ENCODE peak calls at places on chromosomes 11 and 22, in seven cellular contexts. M, V, E, O, T, S and G are unnamed samples.

GRCh38 chr11:74592063-74592440 is 330 bp upstream of the POLD3 start:
- DNase-seq in M (peak; percentile 10), V (no peak), E (no peak), O (no peak), T (no peak), S (peak; percentile 5), G (no peak)

GRCh38 chr11:56885182-56885581 is 103.5 kb upstream of the OR5AK2 start:
- DNase-seq in M (no peak), V (no peak), E (no peak), O (peak; percentile 4), T (peak; percentile 77), S (no peak), G (no peak)

GRCh38 chr11:109706940-109707339 is 284.9 kb downstream of the C11orf87 start:
- DNase-seq in M (no peak), V (no peak), E (no peak), O (no peak), T (no peak), S (no peak), G (no peak)

GRCh38 chr11:46680815-46681214 is 19.6 kb downstream of the ARHGAP1 start:
- DNase-seq in M (no peak), V (no peak), E (no peak), O (no peak), T (no peak), S (no peak), G (no peak)

GRCh38 chr11:47285969-47286770 is 16.2 kb downstream of the MADD start:
- DNase-seq in M (no peak), V (no peak), E (no peak), O (no peak), T (no peak), S (no peak), G (no peak)

GRCh38 chr11:67372232-67372992 is 986 bp downstream of the CLCF1 start:
- DNase-seq in M (peak; percentile 93), V (no peak), E (no peak), O (no peak), T (peak; percentile 66), S (no peak), G (no peak)

GRCh38 chr11:10414659-10415058 is 40.4 kb upstream of the AMPD3 start:
- DNase-seq in M (no peak), V (peak; percentile 19), E (no peak), O (no peak), T (no peak), S (peak; percentile 21), G (no peak)

GRCh38 chr22:43922123-43922522 is 1.5 kb upstream of the PNPLA3 start:
- DNase-seq in M (peak; percentile 52), V (no peak), E (no peak), O (no peak), T (no peak), S (no peak), G (no peak)

GRCh38 chr11:19972637-19973036 is 187.6 kb downstream of the DBX1 start:
- DNase-seq in M (no peak), V (no peak), E (no peak), O (no peak), T (no peak), S (no peak), G (no peak)

GRCh38 chr11:126992065-126992803 is 8.3 kb downstream of the KIRREL3 start:
- DNase-seq in M (no peak), V (peak; percentile 51), E (peak; percentile 96), O (no peak), T (no peak), S (peak; percentile 98), G (peak; percentile 89)

GRCh38 chr11:124872741-124873140 is 7.5 kb downstream of the ROBO3 start:
- DNase-seq in M (peak; percentile 80), V (no peak), E (no peak), O (no peak), T (no peak), S (no peak), G (no peak)

GRCh38 chr11:117885777-117886176 is 9.3 kb upstream of the FXYD6 start:
- DNase-seq in M (no peak), V (peak; percentile 78), E (no peak), O (no peak), T (peak; percentile 50), S (no peak), G (no peak)

GRCh38 chr22:41700105-41700358 is 729 bp downstream of the MEI1 start:
- DNase-seq in M (no peak), V (no peak), E (no peak), O (no peak), T (no peak), S (no peak), G (no peak)

GRCh38 chr22:41695211-41695610 is 4.1 kb upstream of the MEI1 start:
- DNase-seq in M (no peak), V (no peak), E (no peak), O (no peak), T (no peak), S (no peak), G (no peak)

GRCh38 chr22:41696714-41697113 is 2.6 kb upstream of the MEI1 start:
- DNase-seq in M (no peak), V (no peak), E (no peak), O (no peak), T (no peak), S (no peak), G (no peak)

GRCh38 chr22:41699264-41700104 is at the start of gene MEI1:
- DNase-seq in M (peak; percentile 57), V (peak; percentile 64), E (no peak), O (no peak), T (no peak), S (peak; percentile 56), G (peak; percentile 28)

DNA sequence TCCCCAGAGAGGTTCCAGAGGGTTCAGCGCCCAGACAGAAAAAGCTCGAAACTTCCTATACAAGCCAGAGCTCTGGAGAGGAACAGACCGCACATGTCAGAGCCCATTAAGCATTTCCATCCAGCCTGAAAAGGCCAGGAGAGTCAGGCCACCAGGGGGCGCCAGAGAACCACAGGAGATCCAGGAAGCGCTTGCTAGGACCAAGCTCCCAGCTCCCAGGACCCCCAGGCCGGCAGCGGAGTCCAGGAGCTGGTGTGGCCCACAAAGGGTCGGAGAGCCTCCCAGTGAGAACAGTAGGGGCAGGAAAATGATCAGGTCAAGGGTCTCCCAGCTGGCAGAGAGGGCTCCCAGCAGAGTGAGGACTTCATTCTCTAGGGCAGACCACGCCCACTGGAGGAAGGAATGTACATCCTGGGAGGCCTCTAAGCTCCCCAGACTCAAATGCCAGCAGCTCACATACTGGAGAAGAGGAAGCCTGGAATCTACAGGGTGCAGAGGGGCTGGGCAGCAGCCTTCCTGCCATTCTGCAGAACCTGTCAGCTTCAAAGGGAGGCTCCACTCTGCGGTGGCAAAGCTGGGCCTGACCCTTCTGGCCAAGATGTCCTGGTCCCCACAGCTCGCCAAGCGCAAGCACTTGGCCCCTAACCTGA is 2.1 kb upstream of the MEI1 start:
- DNase-seq in M (peak; percentile 95), V (peak; percentile 85), E (peak; percentile 27), O (peak; percentile 97), T (peak; percentile 95), S (peak; percentile 80), G (peak; percentile 78)
- H3K4me3 ChIP-seq in M (no peak overlapping the region), V (no peak overlapping the region), E (peak overlapping the region; percentile 12), O (peak overlapping the region; percentile 19), T (peak overlapping the region; percentile 19), S (no peak overlapping the region), G (no peak overlapping the region)

DNA sequence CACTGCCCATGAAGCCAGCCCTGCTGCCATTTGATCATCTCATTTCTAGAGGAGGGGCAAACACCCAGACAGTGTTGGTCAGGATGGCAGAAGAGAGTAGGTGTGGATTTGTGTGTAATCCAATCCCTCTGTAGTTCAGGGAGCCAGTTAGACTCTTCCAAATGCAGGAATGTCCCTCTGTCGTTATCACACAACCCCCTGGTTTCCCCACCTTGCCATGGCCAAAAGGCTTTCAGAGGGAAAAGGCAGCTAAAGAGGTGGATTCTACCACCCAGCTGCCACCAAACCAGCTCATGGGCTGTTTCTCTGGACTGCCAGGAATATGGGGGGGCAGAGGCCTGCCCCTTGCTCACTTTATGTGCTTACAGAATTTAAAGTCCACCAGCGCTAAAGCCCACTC is 18.0 kb downstream of the TSKU start:
- DNase-seq in M (peak; percentile 68), V (no peak), E (no peak), O (no peak), T (no peak), S (no peak), G (no peak)
- H3K4me3 ChIP-seq in M (no peak overlapping the region), V (no peak overlapping the region), E (no peak overlapping the region), O (no peak overlapping the region), T (no peak overlapping the region), S (no peak overlapping the region), G (no peak overlapping the region)

GRCh38 chr11:125874556-125875124 is 12.8 kb upstream of the HYLS1 start:
- DNase-seq in M (peak; percentile 76), V (peak; percentile 80), E (peak; percentile 17), O (peak; percentile 72), T (peak; percentile 89), S (peak; percentile 70), G (peak; percentile 53)
- H3K4me3 ChIP-seq in M (no peak overlapping the region), V (no peak overlapping the region), E (no peak overlapping the region), O (no peak overlapping the region), T (peak overlapping the region; percentile 52), S (no peak overlapping the region), G (no peak overlapping the region)

GRCh38 chr11:65487467-65488272 is 11.2 kb upstream of the MALAT1 start:
- DNase-seq in M (peak; percentile 94), V (peak; percentile 100), E (peak; percentile 100), O (peak; percentile 99), T (peak; percentile 97), S (peak; percentile 100), G (peak; percentile 100)

GRCh38 chr11:65489061-65489705 is 9.7 kb upstream of the MALAT1 start:
- DNase-seq in M (no peak), V (peak; percentile 42), E (no peak), O (peak; percentile 88), T (no peak), S (peak; percentile 90), G (no peak)

GRCh38 chr11:65489706-65490310 is 9.0 kb upstream of the MALAT1 start:
- DNase-seq in M (no peak), V (peak; percentile 39), E (no peak), O (no peak), T (peak; percentile 83), S (no peak), G (no peak)

GRCh38 chr11:65486570-65487466 is 12.0 kb upstream of the MALAT1 start:
- DNase-seq in M (no peak), V (no peak), E (no peak), O (no peak), T (peak; percentile 16), S (no peak), G (no peak)

GRCh38 chr11:65488273-65489058 is 10.4 kb upstream of the MALAT1 start:
- DNase-seq in M (no peak), V (peak; percentile 55), E (no peak), O (no peak), T (peak; percentile 63), S (peak; percentile 71), G (no peak)
- H3K4me3 ChIP-seq in M (no peak overlapping the region), V (peak overlapping the region; percentile 6), E (no peak overlapping the region), O (peak overlapping the region; percentile 43), T (peak overlapping the region; percentile 32), S (no peak overlapping the region), G (peak overlapping the region; percentile 21)

DNA sequence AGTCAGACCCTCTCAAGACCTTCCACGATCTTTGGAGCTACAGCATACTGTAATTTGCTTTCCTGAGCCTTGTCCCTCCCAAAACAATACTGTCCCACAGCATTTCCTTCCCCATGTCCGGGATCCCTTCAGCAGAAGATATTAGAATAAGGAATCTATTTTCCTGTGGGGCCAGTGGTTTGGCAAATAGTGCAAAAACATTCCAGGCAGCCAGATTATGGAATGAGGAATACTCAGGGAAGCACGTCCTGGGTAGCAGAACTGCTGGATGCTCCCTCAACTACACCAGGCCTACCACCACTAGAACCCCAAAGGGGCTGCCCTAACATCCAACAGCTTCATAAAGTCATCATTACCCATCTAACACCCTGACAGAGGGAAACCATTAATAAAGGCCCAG is 61.5 kb downstream of the AAMDC start:
- DNase-seq in M (no peak), V (no peak), E (no peak), O (no peak), T (no peak), S (no peak), G (no peak)
- H3K4me3 ChIP-seq in M (no peak overlapping the region), V (no peak overlapping the region), E (no peak overlapping the region), O (no peak overlapping the region), T (no peak overlapping the region), S (no peak overlapping the region), G (no peak overlapping the region)